ENCODE peak calls at places on chromosomes 4 and X, in ten cellular contexts. I is progenitor cell of endocrine pancreas, K is AG09309, F is cardiac muscle cell, Z is GM10248, W is H1, Y is uterus, N is nephron progenitor cell, Q is lower lobe of right lung, X is osteoblast. T is an unnamed sample.

GRCh38 chrX:104419211-104419610 is 146.8 kb upstream of the IL1RAPL2 start:
- DNase-seq in I (no peak), K (no peak), F (peak), Z (no peak), W (no peak), Y (no peak), N (no peak), Q (no peak), X (no peak), T (no peak)

GRCh38 chrX:50579955-50580354 is 109.3 kb upstream of the DGKK start:
- DNase-seq in I (no peak), K (peak), F (peak), Z (peak), W (no peak), Y (peak), N (peak), Q (no peak), X (no peak), T (peak)

GRCh38 chrX:67892391-67892790 is 348.6 kb downstream of the AR start:
- DNase-seq in I (no peak), K (no peak), F (no peak), Z (no peak), W (no peak), Y (no peak), N (no peak), Q (no peak), X (no peak), T (no peak)

GRCh38 chrX:46704767-46705386 is 54.0 kb downstream of the SLC9A7 start:
- DNase-seq in I (no peak), K (no peak), F (peak), Z (peak), W (no peak), Y (no peak), N (no peak), Q (no peak), X (no peak), T (no peak)

GRCh38 chr4:78937837-78938236 is 1.4 kb downstream of the PAQR3 start:
- DNase-seq in I (no peak), K (no peak), F (no peak), Z (no peak), W (no peak), Y (no peak), N (no peak), Q (no peak), X (no peak), T (no peak)

GRCh38 chrX:42714981-42715688 is 62.8 kb downstream of the PPP1R2C start:
- DNase-seq in I (peak), K (no peak), F (peak), Z (no peak), W (peak), Y (no peak), N (peak), Q (peak), X (no peak), T (no peak)

GRCh38 chr4:146095091-146095690 is 80.3 kb upstream of the LSM6 start:
- DNase-seq in I (peak), K (peak), F (peak), Z (no peak), W (peak), Y (no peak), N (peak), Q (no peak), X (no peak), T (peak)

GRCh38 chr4:41174444-41174843 is 39.9 kb downstream of the APBB2 start:
- DNase-seq in I (no peak), K (no peak), F (peak), Z (no peak), W (no peak), Y (no peak), N (no peak), Q (no peak), X (no peak), T (no peak)

GRCh38 chrX:18676470-18676869 is 4.6 kb upstream of the RS1 start:
- DNase-seq in I (no peak), K (no peak), F (peak), Z (no peak), W (no peak), Y (peak), N (peak), Q (no peak), X (no peak), T (no peak)

GRCh38 chr4:154349829-154350228 is 141.8 kb downstream of the DCHS2 start:
- DNase-seq in I (no peak), K (no peak), F (no peak), Z (no peak), W (no peak), Y (no peak), N (no peak), Q (no peak), X (no peak), T (no peak)

GRCh38 chr4:24104173-24104572 is 214.3 kb upstream of the PPARGC1A start:
- DNase-seq in I (no peak), K (no peak), F (peak), Z (no peak), W (no peak), Y (no peak), N (no peak), Q (no peak), X (no peak), T (no peak)

GRCh38 chr4:152269448-152270191 is 266.3 kb downstream of the FBXW7 start:
- DNase-seq in I (no peak), K (no peak), F (no peak), Z (no peak), W (no peak), Y (no peak), N (no peak), Q (no peak), X (no peak), T (no peak)

GRCh38 chr4:152265149-152265621 is 270.7 kb downstream of the FBXW7 start:
- DNase-seq in I (no peak), K (peak), F (peak), Z (no peak), W (no peak), Y (no peak), N (no peak), Q (no peak), X (no peak), T (no peak)

GRCh38 chr4:152264106-152264505 is 271.8 kb downstream of the FBXW7 start:
- DNase-seq in I (no peak), K (no peak), F (no peak), Z (no peak), W (no peak), Y (no peak), N (no peak), Q (no peak), X (no peak), T (no peak)

GRCh38 chr4:152266831-152267480 is 268.9 kb downstream of the FBXW7 start:
- DNase-seq in I (no peak), K (no peak), F (no peak), Z (no peak), W (no peak), Y (no peak), N (no peak), Q (no peak), X (no peak), T (no peak)

DNA sequence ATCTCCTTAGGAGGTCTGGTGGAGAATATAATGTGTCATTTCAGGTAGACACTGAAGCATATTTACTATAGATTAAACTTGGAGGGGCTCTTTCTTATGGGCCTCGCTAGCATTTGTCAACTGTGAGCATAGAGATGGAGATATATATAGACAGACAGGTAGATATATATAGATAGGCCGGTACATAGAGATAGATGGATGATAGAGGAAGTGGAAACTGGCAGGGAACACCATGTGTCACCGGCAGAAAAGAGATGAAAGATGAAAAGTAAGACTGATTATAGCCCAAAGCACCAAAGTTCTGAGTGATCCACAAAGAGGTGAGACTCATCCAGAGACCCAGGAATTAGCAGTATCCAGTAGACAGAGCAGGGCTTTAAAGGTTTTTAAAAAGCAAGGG is 268.1 kb downstream of the FBXW7 start:
- DNase-seq in I (no peak), K (no peak), F (no peak), Z (no peak), W (no peak), Y (no peak), N (no peak), Q (no peak), X (no peak), T (no peak)
- TF ChIP-seq CTCF in I (no peak), K (no peak), F (no peak), Z (no peak), W (no peak), Y (no peak), N (no peak), Q (no peak), X (no peak), T (no peak)

GRCh38 chr4:76984127-76984526 is 34.6 kb downstream of the SEPTIN11 start:
- DNase-seq in I (no peak), K (no peak), F (peak), Z (peak), W (no peak), Y (peak), N (no peak), Q (no peak), X (no peak), T (no peak)

GRCh38 chr4:76984788-76985211 is 35.2 kb downstream of the SEPTIN11 start:
- DNase-seq in I (no peak), K (peak), F (peak), Z (no peak), W (no peak), Y (peak), N (peak), Q (no peak), X (peak), T (peak)

GRCh38 chr4:76987685-76988084 is 38.1 kb downstream of the SEPTIN11 start:
- DNase-seq in I (no peak), K (no peak), F (no peak), Z (no peak), W (no peak), Y (no peak), N (no peak), Q (no peak), X (no peak), T (no peak)

GRCh38 chr4:76989391-76990061 is 40.0 kb downstream of the SEPTIN11 start:
- DNase-seq in I (no peak), K (no peak), F (no peak), Z (no peak), W (no peak), Y (no peak), N (no peak), Q (no peak), X (no peak), T (no peak)

DNA sequence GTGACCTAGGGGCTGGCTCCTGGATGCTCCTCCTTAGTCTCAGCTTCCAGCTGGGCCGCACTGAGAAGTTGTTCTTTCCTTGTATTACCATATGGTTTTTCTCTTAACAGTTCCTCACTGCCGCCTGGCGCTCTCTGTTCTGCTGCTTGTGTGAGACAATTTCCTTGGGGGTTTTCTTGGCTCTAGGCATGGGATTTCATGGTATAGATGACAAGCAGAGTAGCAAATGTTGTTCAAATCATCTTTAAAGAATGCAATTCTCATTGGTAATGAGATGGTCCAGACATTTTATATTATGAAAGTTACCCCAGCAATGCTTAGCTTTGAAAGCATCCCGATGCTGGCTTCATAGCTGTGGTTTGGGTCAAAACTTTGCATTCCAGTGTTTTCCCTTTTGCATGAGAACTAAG is 37.6 kb downstream of the SEPTIN11 start:
- DNase-seq in I (no peak), K (peak), F (peak), Z (no peak), W (no peak), Y (peak), N (no peak), Q (no peak), X (no peak), T (peak)
- TF ChIP-seq CTCF in I (no peak), K (peak), F (no peak), Z (no peak), W (no peak), Y (no peak), N (no peak), Q (no peak), X (peak), T (peak)

DNA sequence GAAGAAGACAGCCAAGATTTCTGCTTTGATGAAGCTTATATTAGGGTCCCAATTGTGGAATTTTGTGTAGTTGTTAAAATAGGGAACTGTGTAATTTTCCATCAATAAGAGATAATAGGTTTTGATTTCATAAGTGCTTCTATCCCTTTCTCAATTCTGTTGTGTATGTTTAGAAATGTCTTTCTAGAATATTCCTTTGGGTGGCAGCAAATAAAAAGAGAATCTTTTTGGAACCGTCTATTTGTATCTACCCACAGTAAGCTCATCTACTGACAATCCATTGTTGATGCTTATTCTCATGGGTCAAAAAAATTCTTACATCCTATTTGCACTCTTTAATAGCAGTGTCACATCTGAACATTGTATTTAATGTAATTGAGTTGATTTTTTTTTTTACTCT is 61.7 kb downstream of the TMA16 start:
- DNase-seq in I (no peak), K (no peak), F (no peak), Z (no peak), W (no peak), Y (no peak), N (no peak), Q (no peak), X (peak), T (no peak)
- TF ChIP-seq CTCF in I (peak), K (peak), F (no peak), Z (peak), W (peak), Y (no peak), N (no peak), Q (peak), X (no peak), T (no peak)

GRCh38 chr4:160835789-160836188 is 1328.0 kb downstream of the FSTL5 start:
- DNase-seq in I (no peak), K (no peak), F (no peak), Z (no peak), W (peak), Y (no peak), N (peak), Q (no peak), X (no peak), T (no peak)
- TF ChIP-seq CTCF in I (no peak), K (no peak), F (no peak), Z (no peak), W (no peak), Y (no peak), N (no peak), Q (no peak), X (no peak), T (no peak)

GRCh38 chrX:54246866-54247265 is 63.8 kb upstream of the FAM120C start:
- DNase-seq in I (no peak), K (no peak), F (no peak), Z (no peak), W (no peak), Y (no peak), N (no peak), Q (no peak), X (no peak), T (no peak)

GRCh38 chrX:54248309-54248708 is 65.3 kb upstream of the FAM120C start:
- DNase-seq in I (no peak), K (peak), F (peak), Z (peak), W (no peak), Y (no peak), N (no peak), Q (no peak), X (no peak), T (no peak)
- TF ChIP-seq CTCF in I (no peak), K (peak), F (peak), Z (peak), W (peak), Y (peak), N (no peak), Q (peak), X (peak), T (peak)

GRCh38 chr4:26238782-26239647 is 81.8 kb upstream of the RBPJ start:
- DNase-seq in I (no peak), K (no peak), F (peak), Z (no peak), W (no peak), Y (no peak), N (no peak), Q (no peak), X (no peak), T (peak)
- TF ChIP-seq CTCF in I (no peak), K (no peak), F (no peak), Z (no peak), W (no peak), Y (no peak), N (no peak), Q (no peak), X (no peak), T (no peak)

GRCh38 chrX:119145241-119145653 is 17.6 kb upstream of the KIAA1210 start:
- DNase-seq in I (no peak), K (no peak), F (peak), Z (no peak), W (no peak), Y (no peak), N (peak), Q (no peak), X (peak), T (no peak)
- TF ChIP-seq CTCF in I (peak), K (peak), F (peak), Z (no peak), W (peak), Y (peak), N (peak), Q (no peak), X (peak), T (peak)